ENCODE peak calls at places on chromosomes 2 and 18, in five cellular contexts. One of them, this sample, is unnamed.
A peak's percentile ranks its signal among the peaks of the same experiment; 100 is the strongest.

GRCh38 chr18:47701133-47701532 is 229.3 kb downstream of the SMAD2 start:
- DNase-seq in fibroblast of pulmonary artery: no peak
- DNase-seq in astrocyte of the spinal cord: no peak
- DNase-seq in endothelial cell: no peak
- DNase-seq in A549: no peak
- DNase-seq in this sample: no peak

GRCh38 chr2:201831469-201831868 is 25.1 kb downstream of the CDK15 start:
- DNase-seq in fibroblast of pulmonary artery: peak; percentile 21
- DNase-seq in astrocyte of the spinal cord: peak; percentile 96
- DNase-seq in endothelial cell: no peak
- DNase-seq in A549: no peak
- DNase-seq in this sample: no peak

GRCh38 chr18:79792988-79793355 is 4.8 kb upstream of the KCNG2 start:
- DNase-seq in fibroblast of pulmonary artery: no peak
- DNase-seq in astrocyte of the spinal cord: no peak
- DNase-seq in endothelial cell: no peak
- DNase-seq in A549: no peak
- DNase-seq in this sample: no peak

GRCh38 chr2:203164311-203164935 is 74.4 kb upstream of the CYP20A1 start:
- DNase-seq in fibroblast of pulmonary artery: no peak
- DNase-seq in astrocyte of the spinal cord: no peak
- DNase-seq in endothelial cell: no peak
- DNase-seq in A549: no peak
- DNase-seq in this sample: no peak

GRCh38 chr2:64311948-64312621 is 141.9 kb upstream of the LGALSL start:
- DNase-seq in fibroblast of pulmonary artery: peak; percentile 98
- DNase-seq in astrocyte of the spinal cord: peak; percentile 74
- DNase-seq in endothelial cell: peak; percentile 26
- DNase-seq in A549: peak; percentile 18
- DNase-seq in this sample: peak; percentile 79

GRCh38 chr18:70398076-70398475 is 109.2 kb downstream of the SOCS6 start:
- DNase-seq in fibroblast of pulmonary artery: no peak
- DNase-seq in astrocyte of the spinal cord: peak; percentile 62
- DNase-seq in endothelial cell: no peak
- DNase-seq in A549: no peak
- DNase-seq in this sample: no peak

GRCh38 chr2:232540441-232541041 is 1.0 kb downstream of the CHRNG start:
- DNase-seq in fibroblast of pulmonary artery: no peak
- DNase-seq in astrocyte of the spinal cord: no peak
- DNase-seq in endothelial cell: no peak
- DNase-seq in A549: no peak
- DNase-seq in this sample: no peak

GRCh38 chr2:158489366-158490112 is 32.8 kb downstream of the PKP4 start:
- DNase-seq in fibroblast of pulmonary artery: no peak
- DNase-seq in astrocyte of the spinal cord: no peak
- DNase-seq in endothelial cell: no peak
- DNase-seq in A549: no peak
- DNase-seq in this sample: no peak

GRCh38 chr2:152622228-152622627 is 95.0 kb downstream of the PRPF40A start:
- DNase-seq in fibroblast of pulmonary artery: no peak
- DNase-seq in astrocyte of the spinal cord: no peak
- DNase-seq in endothelial cell: no peak
- DNase-seq in A549: no peak
- DNase-seq in this sample: no peak

GRCh38 chr2:112181571-112182290 is 43.5 kb downstream of the FBLN7 start:
- DNase-seq in fibroblast of pulmonary artery: no peak
- DNase-seq in astrocyte of the spinal cord: no peak
- DNase-seq in endothelial cell: peak; percentile 23
- DNase-seq in A549: no peak
- DNase-seq in this sample: peak; percentile 21

GRCh38 chr18:37403100-37403781 is 162.4 kb downstream of the CELF4 start:
- DNase-seq in fibroblast of pulmonary artery: peak; percentile 77
- DNase-seq in astrocyte of the spinal cord: peak; percentile 23
- DNase-seq in endothelial cell: no peak
- DNase-seq in A549: no peak
- DNase-seq in this sample: no peak

GRCh38 chr2:196399736-196400691 is 228.6 kb upstream of the STK17B start:
- DNase-seq in fibroblast of pulmonary artery: peak; percentile 98
- DNase-seq in astrocyte of the spinal cord: peak; percentile 92
- DNase-seq in endothelial cell: no peak
- DNase-seq in A549: peak; percentile 25
- DNase-seq in this sample: peak; percentile 27

GRCh38 chr2:98607741-98608117 is 583 bp downstream of the COA5 start:
- DNase-seq in fibroblast of pulmonary artery: peak; percentile 20
- DNase-seq in astrocyte of the spinal cord: peak; percentile 12
- DNase-seq in endothelial cell: no peak
- DNase-seq in A549: no peak
- DNase-seq in this sample: no peak

GRCh38 chr2:180656455-180656847 is 324.0 kb upstream of the UBE2E3 start:
- DNase-seq in fibroblast of pulmonary artery: peak; percentile 39
- DNase-seq in astrocyte of the spinal cord: peak; percentile 60
- DNase-seq in endothelial cell: no peak
- DNase-seq in A549: peak; percentile 36
- DNase-seq in this sample: peak; percentile 42

GRCh38 chr2:237943395-237944094 is 23.3 kb upstream of the UBE2F start:
- DNase-seq in fibroblast of pulmonary artery: no peak
- DNase-seq in astrocyte of the spinal cord: no peak
- DNase-seq in endothelial cell: no peak
- DNase-seq in A549: no peak
- DNase-seq in this sample: no peak

GRCh38 chr18:10403675-10404074 is 50.8 kb upstream of the APCDD1 start:
- DNase-seq in fibroblast of pulmonary artery: no peak
- DNase-seq in astrocyte of the spinal cord: no peak
- DNase-seq in endothelial cell: no peak
- DNase-seq in A549: no peak
- DNase-seq in this sample: no peak

GRCh38 chr18:58886864-58887612 is 22.4 kb downstream of the ZNF532 start:
- DNase-seq in fibroblast of pulmonary artery: no peak
- DNase-seq in astrocyte of the spinal cord: no peak
- DNase-seq in endothelial cell: no peak
- DNase-seq in A549: no peak
- DNase-seq in this sample: no peak

GRCh38 chr2:37365669-37366068 is 21.2 kb downstream of the QPCT start:
- DNase-seq in fibroblast of pulmonary artery: no peak
- DNase-seq in astrocyte of the spinal cord: no peak
- DNase-seq in endothelial cell: no peak
- DNase-seq in A549: no peak
- DNase-seq in this sample: no peak

GRCh38 chr2:177169810-177170514 is 42.6 kb upstream of the HNRNPA3 start:
- DNase-seq in fibroblast of pulmonary artery: no peak
- DNase-seq in astrocyte of the spinal cord: no peak
- DNase-seq in endothelial cell: no peak
- DNase-seq in A549: no peak
- DNase-seq in this sample: peak; percentile 51

GRCh38 chr2:239150125-239151011 is 250.5 kb downstream of the HDAC4 start:
- DNase-seq in fibroblast of pulmonary artery: no peak
- DNase-seq in astrocyte of the spinal cord: no peak
- DNase-seq in endothelial cell: no peak
- DNase-seq in A549: no peak
- DNase-seq in this sample: no peak

GRCh38 chr2:235088608-235089020 is 136.8 kb downstream of the SH3BP4 start:
- DNase-seq in fibroblast of pulmonary artery: peak; percentile 78
- DNase-seq in astrocyte of the spinal cord: no peak
- DNase-seq in endothelial cell: no peak
- DNase-seq in A549: no peak
- DNase-seq in this sample: no peak
- TF ChIP-seq CTCF in fibroblast of pulmonary artery: peak; percentile 12
- TF ChIP-seq CTCF in astrocyte of the spinal cord: no peak
- TF ChIP-seq CTCF in endothelial cell: no peak
- TF ChIP-seq CTCF in A549: no peak
- TF ChIP-seq CTCF in this sample: no peak

GRCh38 chr18:53909668-53910067 is 314.8 kb downstream of the MBD2 start:
- DNase-seq in fibroblast of pulmonary artery: peak; percentile 34
- DNase-seq in astrocyte of the spinal cord: peak; percentile 39
- DNase-seq in endothelial cell: no peak
- DNase-seq in A549: peak; percentile 3
- DNase-seq in this sample: peak; percentile 34
- TF ChIP-seq CTCF in fibroblast of pulmonary artery: peak; percentile 53
- TF ChIP-seq CTCF in astrocyte of the spinal cord: peak; percentile 58
- TF ChIP-seq CTCF in endothelial cell: peak; percentile 61
- TF ChIP-seq CTCF in A549: peak; percentile 37
- TF ChIP-seq CTCF in this sample: peak; percentile 58

DNA sequence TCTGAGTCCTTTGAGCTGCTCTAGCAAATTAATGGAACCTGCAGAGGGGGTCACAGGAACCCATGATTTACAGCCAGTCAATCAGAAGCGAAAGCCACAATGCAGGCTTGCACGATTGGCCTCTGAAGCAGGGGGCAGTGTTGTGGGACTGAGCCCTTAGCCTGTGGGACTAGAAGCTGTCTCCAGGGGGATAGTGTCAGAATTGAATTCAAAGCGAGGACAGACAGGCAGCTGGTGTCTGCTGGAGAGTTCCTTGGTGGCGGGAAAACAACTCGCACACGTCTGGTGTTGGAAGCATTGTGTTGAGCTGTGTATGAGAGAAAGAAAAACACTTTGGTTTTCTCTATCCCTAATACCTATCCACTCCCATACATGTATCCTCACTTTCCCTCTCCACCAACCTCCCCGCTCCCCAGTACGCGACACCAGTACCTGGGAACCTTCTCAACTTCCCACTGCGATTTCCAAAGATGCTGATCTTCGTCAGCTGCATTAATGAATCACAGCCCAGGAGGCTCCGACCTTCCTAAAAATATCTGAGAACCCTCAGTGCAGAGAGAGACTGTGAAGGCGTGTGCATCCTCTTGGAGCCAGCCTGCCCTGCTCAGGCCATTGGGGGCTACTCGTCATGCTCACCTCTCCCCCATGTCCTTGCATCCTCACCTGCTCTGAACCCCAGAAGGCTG is 88.2 kb downstream of the HS1BP3 start:
- DNase-seq in fibroblast of pulmonary artery: no peak
- DNase-seq in astrocyte of the spinal cord: no peak
- DNase-seq in endothelial cell: peak; percentile 38
- DNase-seq in A549: no peak
- DNase-seq in this sample: no peak
- TF ChIP-seq CTCF in fibroblast of pulmonary artery: peak; percentile 16
- TF ChIP-seq CTCF in astrocyte of the spinal cord: peak; percentile 20
- TF ChIP-seq CTCF in endothelial cell: no peak
- TF ChIP-seq CTCF in A549: no peak
- TF ChIP-seq CTCF in this sample: no peak

DNA sequence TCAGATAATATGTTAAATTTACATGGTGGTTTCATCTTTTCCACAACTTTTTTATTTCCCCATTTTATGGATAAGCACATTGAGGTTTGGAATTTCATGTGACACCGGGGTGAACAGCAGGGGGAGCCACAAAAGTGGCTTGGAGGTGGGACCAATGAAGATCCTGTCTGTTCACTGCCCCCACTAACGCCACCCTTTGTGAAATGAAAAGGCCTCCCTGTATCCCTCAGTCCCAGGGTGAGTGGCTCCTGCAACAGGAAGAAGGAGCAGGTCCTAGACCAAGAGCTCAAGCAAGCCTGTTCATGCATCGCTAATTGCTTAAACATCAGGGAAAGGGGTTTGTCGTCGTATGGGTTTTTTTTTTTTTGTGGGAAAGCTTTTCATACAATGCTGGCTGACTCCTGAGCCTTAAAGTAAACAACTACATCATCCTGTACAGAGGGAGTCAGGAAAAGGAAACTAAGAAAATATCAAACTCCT is 267.8 kb upstream of the EPAS1 start:
- DNase-seq in fibroblast of pulmonary artery: peak; percentile 64
- DNase-seq in astrocyte of the spinal cord: peak; percentile 74
- DNase-seq in endothelial cell: peak; percentile 54
- DNase-seq in A549: no peak
- DNase-seq in this sample: no peak
- TF ChIP-seq CTCF in fibroblast of pulmonary artery: peak; percentile 17
- TF ChIP-seq CTCF in astrocyte of the spinal cord: peak; percentile 14
- TF ChIP-seq CTCF in endothelial cell: peak; percentile 49
- TF ChIP-seq CTCF in A549: peak; percentile 42
- TF ChIP-seq CTCF in this sample: no peak

GRCh38 chr2:146415291-146415690 is 1429.5 kb upstream of the ACVR2A start:
- DNase-seq in fibroblast of pulmonary artery: no peak
- DNase-seq in astrocyte of the spinal cord: no peak
- DNase-seq in endothelial cell: no peak
- DNase-seq in A549: no peak
- DNase-seq in this sample: no peak
- TF ChIP-seq CTCF in fibroblast of pulmonary artery: no peak
- TF ChIP-seq CTCF in astrocyte of the spinal cord: no peak
- TF ChIP-seq CTCF in endothelial cell: no peak
- TF ChIP-seq CTCF in A549: no peak
- TF ChIP-seq CTCF in this sample: no peak

GRCh38 chr2:81650048-81650971 is 1345.8 kb upstream of the LRRTM1 start:
- DNase-seq in fibroblast of pulmonary artery: peak; percentile 8
- DNase-seq in astrocyte of the spinal cord: no peak
- DNase-seq in endothelial cell: no peak
- DNase-seq in A549: no peak
- DNase-seq in this sample: no peak
- TF ChIP-seq CTCF in fibroblast of pulmonary artery: no peak
- TF ChIP-seq CTCF in astrocyte of the spinal cord: peak; percentile 7
- TF ChIP-seq CTCF in endothelial cell: peak; percentile 16
- TF ChIP-seq CTCF in A549: no peak
- TF ChIP-seq CTCF in this sample: peak; percentile 17

GRCh38 chr2:217947341-217948316 is 55.2 kb downstream of the TNS1 start:
- DNase-seq in fibroblast of pulmonary artery: no peak
- DNase-seq in astrocyte of the spinal cord: no peak
- DNase-seq in endothelial cell: no peak
- DNase-seq in A549: no peak
- DNase-seq in this sample: no peak
- TF ChIP-seq CTCF in fibroblast of pulmonary artery: no peak
- TF ChIP-seq CTCF in astrocyte of the spinal cord: no peak
- TF ChIP-seq CTCF in endothelial cell: no peak
- TF ChIP-seq CTCF in A549: no peak
- TF ChIP-seq CTCF in this sample: no peak